ENCODE peak calls at places on chromosomes 5 and 9, in five cellular contexts. E, R, K, Z and X are unnamed samples.

GRCh38 chr5:131999991-132000490 is 11.4 kb downstream of the ACSL6 start:
- DNase-seq in R (no peak), K (no peak), E (no peak), Z (no peak), X (no peak)

GRCh38 chr9:26746357-26747072 is 146.1 kb downstream of the CAAP1 start:
- DNase-seq in R (no peak), Z (peak), K (no peak), E (peak), X (no peak)

GRCh38 chr5:59487838-59488729 is 405.4 kb downstream of the PDE4D start:
- DNase-seq in R (no peak), K (no peak), Z (no peak), E (peak), X (no peak)

GRCh38 chr9:90647843-90648242 is 5.2 kb upstream of the DIRAS2 start:
- DNase-seq in R (no peak), K (no peak), E (no peak), Z (no peak), X (no peak)

GRCh38 chr9:89440951-89441654 is 56.8 kb downstream of the SEMA4D start:
- DNase-seq in Z (no peak), K (no peak), E (no peak), R (no peak), X (no peak)

GRCh38 chr9:90444609-90445008 is 198.0 kb downstream of the DIRAS2 start:
- DNase-seq in Z (no peak), E (no peak), R (no peak), K (no peak), X (no peak)

GRCh38 chr9:31847963-31848362 is 536.5 kb upstream of the ACO1 start:
- DNase-seq in Z (no peak), E (no peak), R (no peak), K (no peak), X (no peak)

GRCh38 chr5:77971965-77972544 is 195.9 kb upstream of the TBCA start:
- DNase-seq in R (no peak), K (no peak), E (no peak), Z (no peak), X (no peak)

GRCh38 chr5:53366245-53366644 is 114.2 kb upstream of the FST start:
- DNase-seq in E (no peak), Z (no peak), R (no peak), K (no peak), X (no peak)

GRCh38 chr5:111945535-111945934 is 188.5 kb upstream of the NREP start:
- DNase-seq in K (no peak), E (peak), Z (peak), R (no peak), X (no peak)

GRCh38 chr5:44663991-44664710 is 144.6 kb upstream of the MRPS30 start:
- DNase-seq in E (no peak), Z (no peak), R (no peak), K (no peak), X (no peak)

GRCh38 chr5:78387468-78388153 is 27.2 kb downstream of the SCAMP1 start:
- DNase-seq in K (no peak), R (no peak), Z (no peak), E (no peak), X (no peak)

GRCh38 chr9:35727676-35728040 is 4.3 kb downstream of the TLN1 start:
- DNase-seq in R (no peak), K (no peak), Z (no peak), E (peak), X (no peak)

GRCh38 chr9:91042541-91042940 is 240.9 kb downstream of the SYK start:
- DNase-seq in R (no peak), K (no peak), E (no peak), Z (no peak), X (no peak)

GRCh38 chr9:29750062-29750461 is 2176.8 kb upstream of the C9orf72 start:
- DNase-seq in Z (peak), E (peak), R (no peak), K (peak), X (no peak)

GRCh38 chr9:121267689-121268597 is at the start of gene GSN:
- DNase-seq in K (no peak), R (peak), Z (peak), E (no peak), X (peak)

GRCh38 chr9:91421987-91422765 is 1.5 kb downstream of the NFIL3 start:
- DNase-seq in R (no peak), Z (peak), K (no peak), E (peak), X (no peak)

GRCh38 chr5:76245571-76245970 is 157.5 kb upstream of the IQGAP2 start:
- DNase-seq in E (no peak), K (no peak), Z (no peak), R (no peak), X (no peak)

GRCh38 chr5:173984218-173984617 is 4.8 kb upstream of the C5orf47 start:
- DNase-seq in K (no peak), R (no peak), E (no peak), Z (peak), X (no peak)

GRCh38 chr5:111070272-111071134 is 1.0 kb upstream of the TSLP start:
- DNase-seq in R (peak), Z (peak), K (no peak), E (no peak), X (peak)

GRCh38 chr9:136582977-136583735 is 37.3 kb upstream of the NOTCH1 start:
- DNase-seq in K (no peak), E (no peak), Z (no peak), R (no peak), X (no peak)

GRCh38 chr9:75739884-75740611 is 150.4 kb upstream of the PCSK5 start:
- DNase-seq in R (no peak), E (no peak), Z (no peak), K (no peak), X (no peak)

GRCh38 chr9:131258698-131259431 is 17.4 kb downstream of the FAM78A start:
- DNase-seq in R (no peak), E (no peak), Z (no peak), K (no peak), X (no peak)

GRCh38 chr9:93207326-93207814 is 23.4 kb downstream of the WNK2 start:
- DNase-seq in R (no peak), Z (peak), E (peak), K (peak), X (no peak)

GRCh38 chr5:9658726-9659125 is 28.6 kb upstream of the TAS2R1 start:
- DNase-seq in R (no peak), K (peak), Z (no peak), E (peak), X (no peak)

GRCh38 chr9:125649315-125649714 is 57.7 kb downstream of the MAPKAP1 start:
- DNase-seq in K (peak), R (no peak), E (peak), Z (peak), X (no peak)

GRCh38 chr5:172453206-172453985 is 929 bp downstream of the SH3PXD2B start:
- DNase-seq in K (no peak), Z (peak), R (peak), E (peak), X (no peak)
- TF ChIP-seq CTCF in K (peak), Z (peak), R (peak), E (peak), X (peak)

DNA sequence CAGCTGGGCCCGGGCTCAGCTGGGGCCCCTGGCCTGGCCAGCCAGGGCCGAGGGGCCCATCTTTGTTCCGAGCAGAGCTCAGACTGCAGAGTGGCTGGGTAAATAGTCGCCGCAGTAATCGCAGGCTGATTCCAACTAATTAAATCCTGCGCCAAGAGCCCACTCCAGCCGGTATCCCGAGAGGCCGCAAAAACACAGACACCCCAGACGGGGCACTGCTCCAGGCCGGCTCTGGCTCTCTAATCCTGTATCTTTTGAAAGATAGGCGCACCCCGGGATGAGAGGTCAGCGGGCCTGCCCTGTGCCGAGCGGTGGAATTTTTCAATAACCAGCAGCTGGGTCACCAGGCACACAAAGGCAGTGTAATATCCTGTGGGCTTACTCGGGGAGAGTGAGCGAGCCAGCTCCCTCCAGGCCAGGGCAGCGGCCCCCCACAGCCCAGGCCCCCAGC is 57.7 kb downstream of the LMX1B start:
- DNase-seq in K (no peak), E (no peak), R (no peak), Z (no peak), X (no peak)
- TF ChIP-seq CTCF in K (no peak), E (no peak), R (no peak), Z (no peak), X (no peak)

GRCh38 chr5:57651127-57651526 is 168.5 kb upstream of the ACTBL2 start:
- DNase-seq in E (no peak), R (no peak), Z (no peak), K (no peak), X (no peak)

GRCh38 chr5:57653636-57654290 is 171.2 kb upstream of the ACTBL2 start:
- DNase-seq in R (no peak), K (no peak), Z (no peak), E (no peak), X (no peak)

GRCh38 chr5:57655228-57655627 is 172.6 kb upstream of the ACTBL2 start:
- DNase-seq in K (no peak), R (no peak), Z (no peak), E (no peak), X (no peak)

DNA sequence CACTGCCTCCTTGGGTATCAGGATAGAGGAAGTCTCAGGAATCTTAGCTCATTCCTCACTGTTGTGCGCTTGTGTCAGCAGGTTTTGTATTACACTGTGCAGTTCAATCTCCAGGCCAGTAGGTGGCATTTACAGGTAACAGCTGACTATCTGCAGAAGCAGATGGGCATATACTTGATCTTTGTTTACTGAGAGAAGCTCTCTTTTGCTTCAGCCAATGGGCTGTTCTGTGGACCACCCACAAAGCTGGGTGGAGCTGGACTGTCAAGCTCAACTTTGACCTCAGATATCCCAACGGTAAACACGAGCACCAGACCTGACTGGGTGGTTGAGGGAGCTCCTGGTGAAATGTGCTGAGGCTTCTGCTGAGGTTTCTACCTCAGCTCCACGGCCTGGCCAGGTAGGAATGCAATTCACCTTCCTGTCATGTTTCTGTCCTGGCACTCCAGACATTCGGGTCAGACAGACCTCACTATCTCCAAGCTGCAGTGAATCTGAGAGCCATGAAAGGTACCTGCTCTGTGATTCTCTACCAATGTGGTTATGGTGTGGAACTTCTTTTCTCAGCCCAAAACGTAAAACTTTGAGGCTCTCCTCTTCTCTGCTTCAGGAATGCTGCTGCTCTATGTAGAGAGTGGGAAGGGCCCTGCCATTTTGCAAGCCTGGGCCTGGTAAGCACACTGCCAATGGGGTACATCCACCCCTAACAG is 167.9 kb upstream of the ACTBL2 start:
- DNase-seq in K (no peak), R (no peak), Z (peak), E (peak), X (no peak)
- TF ChIP-seq CTCF in K (peak), R (peak), Z (peak), E (peak), X (peak)

GRCh38 chr9:109251080-109251775 is 69.6 kb downstream of the EPB41L4B start:
- DNase-seq in E (peak), R (no peak), K (no peak), Z (peak), X (no peak)

GRCh38 chr9:109250311-109250741 is 70.5 kb downstream of the EPB41L4B start:
- DNase-seq in Z (no peak), K (no peak), E (no peak), R (no peak), X (no peak)

GRCh38 chr9:109250771-109251079 is 70.1 kb downstream of the EPB41L4B start:
- DNase-seq in Z (no peak), R (no peak), K (no peak), E (no peak), X (no peak)

GRCh38 chr9:109248133-109248581 is 72.7 kb downstream of the EPB41L4B start:
- DNase-seq in R (no peak), E (peak), Z (no peak), K (no peak), X (no peak)

DNA sequence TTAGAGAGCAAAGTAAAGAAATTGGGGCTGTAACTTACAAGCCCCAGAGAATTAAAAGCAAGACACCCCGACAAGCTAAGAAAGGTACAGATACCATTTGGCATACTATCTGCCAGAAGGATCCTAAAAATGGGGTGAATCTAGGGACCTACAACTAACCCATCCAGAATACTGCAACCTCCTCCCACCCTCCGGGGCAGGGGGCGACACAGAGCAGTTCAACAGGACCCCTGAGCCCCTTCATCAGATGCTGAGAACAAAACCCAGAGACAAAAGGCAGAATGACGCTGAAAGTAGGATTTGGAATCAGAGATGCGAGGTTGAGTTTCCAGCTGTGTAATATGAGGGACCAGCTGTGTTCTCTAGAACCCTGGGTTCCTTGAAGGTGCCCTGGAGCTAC is 71.2 kb downstream of the EPB41L4B start:
- DNase-seq in E (no peak), K (no peak), Z (no peak), R (no peak), X (no peak)
- TF ChIP-seq CTCF in E (peak), K (no peak), Z (peak), R (no peak), X (no peak)

DNA sequence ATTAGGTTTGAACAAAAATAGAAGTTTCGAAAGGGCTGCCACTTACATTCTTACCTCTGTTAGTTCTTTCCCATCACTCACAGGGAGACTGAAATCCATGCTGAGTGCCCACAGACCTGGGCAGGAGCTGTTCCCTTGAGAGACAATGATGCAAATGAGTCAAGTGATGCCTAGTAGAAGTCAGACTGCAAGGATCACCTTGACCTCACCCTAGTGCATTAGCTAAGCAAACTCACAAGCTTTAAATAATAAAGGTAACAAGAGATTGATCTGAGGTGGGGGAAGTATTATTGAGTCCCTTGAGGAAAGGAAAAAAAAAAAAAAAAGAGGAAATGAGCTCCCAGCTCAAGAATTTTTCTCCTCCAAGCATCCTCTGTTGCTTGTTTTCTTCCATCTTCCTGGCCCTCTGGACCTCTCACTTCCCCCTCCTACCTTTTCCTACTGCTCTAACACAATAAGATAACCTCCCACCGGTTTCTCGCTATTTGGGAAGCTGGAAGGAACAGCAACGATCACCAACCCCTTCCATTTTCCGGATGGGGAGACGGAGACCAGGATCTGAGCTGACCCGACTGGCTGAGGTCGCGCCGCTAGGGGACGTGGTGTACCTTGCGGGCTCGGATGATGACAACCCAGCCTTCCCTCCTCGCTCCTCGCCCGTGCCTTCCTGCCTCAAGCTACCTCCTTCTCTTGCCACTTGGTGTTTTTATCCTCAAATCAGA is 2.0 kb downstream of the LPAR1 start:
- DNase-seq in K (no peak), E (peak), Z (peak), R (peak), X (peak)
- TF ChIP-seq CTCF in K (peak), E (peak), Z (peak), R (peak), X (no peak)

DNA sequence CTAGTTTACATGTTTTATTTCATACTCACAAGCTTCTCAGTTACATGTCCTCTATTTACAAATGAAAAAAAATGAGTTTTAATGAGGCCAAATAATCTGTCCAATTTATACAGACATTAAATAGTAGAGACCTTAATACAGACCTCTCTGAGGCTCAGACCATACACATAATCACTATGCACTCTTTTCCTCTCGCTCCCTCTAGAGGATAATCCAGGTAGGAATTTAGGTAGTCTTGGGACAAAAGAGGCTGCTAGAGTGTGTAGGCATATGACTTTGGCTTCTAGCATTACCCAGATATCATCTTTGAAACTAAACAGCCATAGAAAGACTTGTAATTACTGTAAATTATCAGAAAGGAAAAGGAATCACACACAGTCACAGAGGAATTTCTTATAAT is 444.7 kb downstream of the HINT1 start:
- DNase-seq in Z (peak), R (no peak), K (no peak), E (peak), X (no peak)
- TF ChIP-seq CTCF in Z (peak), R (peak), K (peak), E (peak), X (no peak)

GRCh38 chr9:129875687-129876395 is 40.6 kb downstream of the USP20 start:
- DNase-seq in E (no peak), Z (no peak), K (no peak), R (no peak), X (no peak)

GRCh38 chr9:129873563-129873962 is 38.3 kb downstream of the USP20 start:
- DNase-seq in E (no peak), K (no peak), R (no peak), Z (no peak), X (no peak)

GRCh38 chr9:129874261-129875101 is 39.2 kb downstream of the USP20 start:
- DNase-seq in K (no peak), E (no peak), R (no peak), Z (no peak), X (no peak)

GRCh38 chr9:129876815-129877214 is 41.6 kb downstream of the USP20 start:
- DNase-seq in E (no peak), Z (no peak), R (no peak), K (no peak), X (no peak)

GRCh38 chr9:129875181-129875611 is 39.9 kb downstream of the USP20 start:
- DNase-seq in R (no peak), E (no peak), K (no peak), Z (no peak), X (no peak)
- TF ChIP-seq CTCF in R (peak), E (peak), K (peak), Z (peak), X (no peak)